ENCODE peak calls at places on chromosomes 12 and 14, in nine cellular contexts. U is PC-9, I is Peyer's patch, E is heart left ventricle, N is bronchial epithelial cell, X is H9, Z is AG09319, T is endothelial cell, O is NB4. Q is an unnamed sample.

GRCh38 chr14:98512501-98513251 is 759.3 kb downstream of the BCL11B start:
- DNase-seq in U (no peak), I (no peak), E (no peak), N (no peak), X (no peak), Z (no peak), T (no peak), O (no peak), Q (no peak)

GRCh38 chr12:2537868-2538541 is 256.8 kb upstream of the FKBP4 start:
- DNase-seq in U (no peak), I (peak), E (no peak), N (no peak), X (no peak), Z (no peak), T (no peak), O (no peak), Q (no peak)

GRCh38 chr14:89298056-89298834 is 118.8 kb downstream of the FOXN3 start:
- DNase-seq in U (no peak), I (no peak), E (no peak), N (no peak), X (no peak), Z (no peak), T (no peak), O (no peak), Q (no peak)

GRCh38 chr12:10331642-10332239 is 24.1 kb downstream of the KLRD1 start:
- DNase-seq in U (peak), I (no peak), E (no peak), N (peak), X (no peak), Z (peak), T (peak), O (peak), Q (no peak)

GRCh38 chr14:99592933-99593753 is 10.9 kb downstream of the CCDC85C start:
- DNase-seq in U (no peak), I (no peak), E (peak), N (no peak), X (no peak), Z (no peak), T (no peak), O (no peak), Q (no peak)

GRCh38 chr12:120844768-120845449 is 59.2 kb downstream of the SPPL3 start:
- DNase-seq in U (no peak), I (no peak), E (no peak), N (no peak), X (no peak), Z (no peak), T (no peak), O (no peak), Q (no peak)

GRCh38 chr14:82075566-82075965 is 541.9 kb upstream of the SEL1L start:
- DNase-seq in U (no peak), I (no peak), E (no peak), N (peak), X (peak), Z (no peak), T (peak), O (peak), Q (no peak)

GRCh38 chr12:123076604-123077297 is 74.1 kb downstream of the PITPNM2 start:
- DNase-seq in U (no peak), I (no peak), E (peak), N (peak), X (no peak), Z (no peak), T (no peak), O (peak), Q (no peak)

GRCh38 chr14:100765296-100765695 is 38.6 kb downstream of the DLK1 start:
- DNase-seq in U (no peak), I (no peak), E (no peak), N (no peak), X (no peak), Z (no peak), T (no peak), O (no peak), Q (no peak)

GRCh38 chr12:101612162-101612916 is 17.6 kb downstream of the MYBPC1 start:
- DNase-seq in U (no peak), I (no peak), E (no peak), N (no peak), X (no peak), Z (no peak), T (no peak), O (no peak), Q (no peak)

GRCh38 chr12:120381752-120382419 is 12.9 kb upstream of the MSI1 start:
- DNase-seq in U (no peak), I (no peak), E (no peak), N (peak), X (no peak), Z (no peak), T (no peak), O (no peak), Q (no peak)

GRCh38 chr12:104463371-104463770 is 6.6 kb downstream of the CHST11 start:
- DNase-seq in U (no peak), I (no peak), E (no peak), N (no peak), X (no peak), Z (no peak), T (no peak), O (no peak), Q (no peak)

GRCh38 chr14:88612981-88613380 is 50.1 kb downstream of the ZC3H14 start:
- DNase-seq in U (no peak), I (no peak), E (no peak), N (no peak), X (no peak), Z (no peak), T (no peak), O (no peak), Q (no peak)

GRCh38 chr14:96047101-96047500 is 7.9 kb downstream of the C14orf132 start:
- DNase-seq in U (no peak), I (no peak), E (no peak), N (no peak), X (no peak), Z (no peak), T (no peak), O (no peak), Q (no peak)

GRCh38 chr12:108609535-108610335 is 11.9 kb upstream of the TMEM119 start:
- DNase-seq in U (no peak), I (no peak), E (peak), N (no peak), X (no peak), Z (peak), T (no peak), O (peak), Q (no peak)

GRCh38 chr12:27462151-27462694 is 15.7 kb downstream of the SMCO2 start:
- DNase-seq in U (no peak), I (no peak), E (no peak), N (no peak), X (no peak), Z (no peak), T (no peak), O (no peak), Q (no peak)

GRCh38 chr12:97404549-97404948 is 58.1 kb upstream of the RMST start:
- DNase-seq in U (peak), I (no peak), E (no peak), N (peak), X (peak), Z (no peak), T (peak), O (peak), Q (no peak)

GRCh38 chr12:5984873-5985272 is 39.8 kb upstream of the ANO2 start:
- DNase-seq in U (no peak), I (no peak), E (no peak), N (no peak), X (no peak), Z (no peak), T (no peak), O (no peak), Q (no peak)

GRCh38 chr14:59482120-59482434 is 2.1 kb downstream of the L3HYPDH start:
- DNase-seq in U (no peak), I (no peak), E (no peak), N (no peak), X (no peak), Z (no peak), T (no peak), O (no peak), Q (no peak)

GRCh38 chr12:75981773-75982564 is 49.6 kb downstream of the PHLDA1 start:
- DNase-seq in U (no peak), I (no peak), E (no peak), N (no peak), X (no peak), Z (no peak), T (no peak), O (no peak), Q (no peak)

GRCh38 chr12:27493260-27493935 is 30.6 kb upstream of the PPFIBP1 start:
- DNase-seq in U (no peak), I (no peak), E (no peak), N (peak), X (no peak), Z (no peak), T (no peak), O (no peak), Q (no peak)

GRCh38 chr12:87142346-87142745 is 886.2 kb upstream of the MGAT4C start:
- DNase-seq in U (no peak), I (no peak), E (no peak), N (no peak), X (no peak), Z (no peak), T (no peak), O (no peak), Q (no peak)

GRCh38 chr12:75656650-75657049 is 145.2 kb upstream of the KRR1 start:
- DNase-seq in U (peak), I (no peak), E (no peak), N (peak), X (no peak), Z (peak), T (no peak), O (no peak), Q (no peak)

GRCh38 chr12:105492591-105492990 is 162.1 kb downstream of the C12orf75 start:
- DNase-seq in U (no peak), I (no peak), E (no peak), N (no peak), X (no peak), Z (peak), T (no peak), O (no peak), Q (no peak)

GRCh38 chr14:56224179-56224578 is 106.0 kb downstream of the PELI2 start:
- DNase-seq in U (no peak), I (no peak), E (no peak), N (no peak), X (no peak), Z (no peak), T (no peak), O (no peak), Q (no peak)

GRCh38 chr14:98959410-98959809 is 312.6 kb downstream of the BCL11B start:
- DNase-seq in U (no peak), I (no peak), E (no peak), N (no peak), X (peak), Z (no peak), T (no peak), O (no peak), Q (no peak)

GRCh38 chr12:121060149-121061001 is 21.3 kb upstream of the OASL start:
- DNase-seq in U (peak), I (peak), E (no peak), N (peak), X (peak), Z (peak), T (peak), O (peak), Q (peak)

GRCh38 chr12:110330544-110330943 is 49.5 kb downstream of the ATP2A2 start:
- DNase-seq in U (no peak), I (no peak), E (no peak), N (no peak), X (no peak), Z (no peak), T (no peak), O (peak), Q (no peak)

GRCh38 chr12:53595212-53595611 is 31.0 kb downstream of the ATF7 start:
- DNase-seq in U (no peak), I (no peak), E (no peak), N (peak), X (no peak), Z (no peak), T (no peak), O (no peak), Q (no peak)

GRCh38 chr12:119208626-119209061 is 29.9 kb downstream of the HSPB8 start:
- DNase-seq in U (peak), I (peak), E (peak), N (peak), X (peak), Z (peak), T (peak), O (no peak), Q (no peak)

GRCh38 chr14:50085570-50086315 is 30.6 kb downstream of the VCPKMT start:
- DNase-seq in U (no peak), I (no peak), E (no peak), N (peak), X (no peak), Z (no peak), T (no peak), O (no peak), Q (peak)

GRCh38 chr12:8154526-8154925 is 2.3 kb upstream of the ZNF705A start:
- DNase-seq in U (no peak), I (no peak), E (no peak), N (no peak), X (no peak), Z (no peak), T (no peak), O (no peak), Q (no peak)

GRCh38 chr12:15856097-15856982 is 25.8 kb upstream of the STRAP start:
- DNase-seq in U (peak), I (no peak), E (no peak), N (peak), X (no peak), Z (peak), T (peak), O (peak), Q (no peak)

GRCh38 chr14:26286066-26286791 is 311.6 kb downstream of the NOVA1 start:
- DNase-seq in U (no peak), I (no peak), E (no peak), N (no peak), X (no peak), Z (no peak), T (no peak), O (no peak), Q (no peak)

GRCh38 chr14:72909163-72909562 is 15.3 kb upstream of the DPF3 start:
- DNase-seq in U (no peak), I (no peak), E (no peak), N (peak), X (no peak), Z (no peak), T (no peak), O (no peak), Q (no peak)

GRCh38 chr12:108525681-108526080 is 10.6 kb downstream of the FICD start:
- DNase-seq in U (no peak), I (no peak), E (no peak), N (peak), X (no peak), Z (no peak), T (no peak), O (no peak), Q (no peak)

DNA sequence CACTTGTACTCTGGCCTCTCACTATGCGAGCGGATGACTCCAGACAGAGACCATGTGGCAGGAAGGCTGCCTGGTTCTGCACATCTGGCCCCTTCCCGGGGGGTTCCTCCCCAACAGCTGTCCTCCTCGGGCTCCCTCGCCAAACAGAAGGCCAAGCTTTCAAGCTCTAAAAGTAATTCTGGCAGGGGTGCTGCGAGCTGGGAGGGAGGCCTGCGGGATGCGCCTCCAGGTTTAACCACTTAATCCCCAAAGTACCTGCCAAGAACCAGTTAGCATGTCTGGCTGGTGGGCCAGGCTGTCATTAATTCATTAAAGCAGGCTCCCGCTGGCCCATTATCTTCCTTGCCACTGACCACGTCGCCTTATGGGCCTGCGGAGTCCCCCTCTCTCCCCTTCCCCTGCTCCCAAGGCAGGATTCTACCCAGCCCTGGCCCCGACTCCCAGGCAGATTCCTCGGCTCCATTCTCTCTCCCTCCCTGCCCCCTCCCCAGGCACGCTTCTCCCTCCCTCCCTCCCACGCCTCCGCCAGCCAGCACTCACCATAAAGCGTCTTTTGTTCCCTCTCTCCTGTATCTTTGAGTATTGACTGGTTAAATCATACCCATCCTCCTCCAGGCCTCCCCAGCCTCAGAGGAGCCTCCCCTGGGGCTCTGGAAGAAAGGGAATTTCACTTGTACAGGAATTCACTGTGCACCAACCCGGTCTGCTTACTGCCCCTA is 4.9 kb downstream of the HRK start:
- DNase-seq in U (no peak), I (no peak), E (no peak), N (no peak), X (peak), Z (no peak), T (no peak), O (no peak), Q (no peak)
- TF ChIP-seq CTCF in U (no peak), I (no peak), E (no peak), N (no peak), X (no peak), Z (no peak), T (no peak), O (no peak), Q (no peak)

DNA sequence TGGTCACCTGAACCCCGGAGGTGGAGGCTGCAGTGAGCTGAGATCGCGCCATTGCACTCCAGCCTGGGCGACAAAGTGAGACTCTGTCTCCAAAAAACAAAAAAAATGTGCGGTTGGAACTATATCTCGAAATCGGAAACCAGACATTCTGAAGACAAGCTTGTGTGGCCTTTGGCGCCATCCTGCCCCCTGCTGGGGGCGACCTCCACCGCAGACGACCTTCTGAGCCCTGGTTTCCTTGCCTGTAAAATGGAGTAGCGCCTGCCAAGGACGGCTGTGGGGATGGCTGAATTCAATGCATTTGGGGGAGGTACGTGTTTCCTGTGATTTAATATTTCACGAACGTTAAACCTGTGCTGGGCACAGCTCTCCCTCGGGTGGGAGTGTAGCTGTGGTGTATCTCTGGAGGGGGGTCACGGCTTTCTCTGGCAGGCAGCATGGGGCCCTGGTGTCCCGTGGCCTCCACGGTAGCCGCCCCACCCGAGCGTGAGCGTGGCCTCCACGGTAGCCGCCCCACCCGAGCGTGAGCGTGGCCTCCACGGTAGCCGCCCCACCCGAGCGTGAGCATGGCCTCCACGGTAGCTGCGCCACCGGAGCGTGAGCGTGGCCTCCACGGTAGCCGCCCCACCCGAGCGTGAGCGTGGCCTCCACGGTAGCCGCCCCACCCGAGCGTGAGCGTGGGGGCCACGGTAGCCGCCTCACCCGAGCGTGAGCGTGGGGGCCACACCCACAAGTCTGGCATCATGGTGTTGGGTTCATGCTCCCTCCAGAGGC is 55.3 kb downstream of the LRCOL1 start:
- DNase-seq in U (no peak), I (no peak), E (no peak), N (no peak), X (no peak), Z (no peak), T (peak), O (peak), Q (no peak)
- TF ChIP-seq CTCF in U (peak), I (no peak), E (peak), N (peak), X (peak), Z (no peak), T (peak), O (peak), Q (no peak)

DNA sequence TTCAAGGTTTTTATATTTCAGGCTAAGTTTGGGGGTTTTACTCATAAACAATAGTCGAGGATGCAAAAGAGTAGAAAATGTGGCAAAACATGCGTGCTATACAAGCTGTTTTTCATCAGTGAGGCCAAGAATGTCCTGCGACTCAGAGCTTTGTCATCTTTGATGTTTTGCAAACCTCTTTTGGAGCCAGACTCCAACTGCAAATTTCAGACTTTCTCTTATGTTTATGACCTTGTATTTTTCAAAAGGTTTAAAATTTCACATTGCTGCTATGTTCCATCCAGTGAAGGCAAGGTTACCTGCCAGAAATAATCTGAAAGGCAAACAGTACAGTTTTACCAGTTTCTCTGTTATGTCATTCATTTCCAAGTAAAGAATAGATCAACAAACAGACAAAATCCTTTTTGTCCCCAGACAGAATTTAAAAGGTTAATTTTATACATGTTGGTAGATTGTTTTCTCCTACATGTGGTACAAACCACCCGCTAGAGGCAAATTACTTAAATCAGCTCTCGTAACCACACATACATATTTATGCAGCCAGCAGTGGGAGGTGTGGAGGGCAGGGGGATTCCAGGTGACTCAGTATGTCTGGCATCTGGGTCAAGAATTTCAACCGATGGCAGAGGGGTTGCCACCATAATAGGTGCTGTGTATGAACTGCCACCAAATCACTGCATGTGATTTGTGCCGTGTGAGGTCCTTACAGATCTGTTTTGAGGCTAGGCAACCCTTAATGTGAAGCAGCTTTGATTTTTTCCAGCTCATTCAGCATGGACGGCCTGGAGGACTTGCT is 119.8 kb upstream of the CPM start:
- DNase-seq in U (peak), I (no peak), E (no peak), N (peak), X (peak), Z (peak), T (no peak), O (no peak), Q (no peak)
- TF ChIP-seq CTCF in U (no peak), I (no peak), E (no peak), N (no peak), X (no peak), Z (no peak), T (no peak), O (no peak), Q (no peak)

GRCh38 chr12:48197967-48198618 is 5.0 kb downstream of the OR10AD1 start:
- DNase-seq in U (peak), I (peak), E (peak), N (peak), X (peak), Z (peak), T (peak), O (peak), Q (peak)
- TF ChIP-seq CTCF in U (no peak), I (peak), E (no peak), N (peak), X (no peak), Z (no peak), T (no peak), O (no peak), Q (no peak)

GRCh38 chr12:85603556-85603955 is 232.7 kb downstream of the RASSF9 start:
- DNase-seq in U (no peak), I (no peak), E (no peak), N (no peak), X (no peak), Z (no peak), T (no peak), O (no peak), Q (no peak)
- TF ChIP-seq CTCF in U (no peak), I (no peak), E (no peak), N (no peak), X (no peak), Z (no peak), T (no peak), O (no peak), Q (no peak)